ENCODE peak calls at places on chromosomes 3 and 15, in four cellular contexts. Q is T-helper 2 cell, G is nucleus accumbens, X is HTR-8/SVneo. V is an unnamed sample.

GRCh38 chr15:101676965-101677364 is 24.8 kb upstream of the TM2D3 start:
- DNase-seq in G (no peak), X (no peak), Q (no peak), V (no peak)

GRCh38 chr3:69998759-69999158 is 774 bp upstream of the SAMMSON start:
- DNase-seq in G (no peak), X (no peak), Q (no peak), V (peak; percentile 40)

GRCh38 chr3:4949004-4949403 is 30.2 kb upstream of the BHLHE40 start:
- DNase-seq in X (no peak), G (no peak), Q (no peak), V (no peak)

GRCh38 chr3:152909180-152909883 is 74.4 kb downstream of the P2RY1 start:
- DNase-seq in G (no peak), Q (no peak), X (no peak), V (peak; percentile 19)

GRCh38 chr15:100687532-100688215 is 85.3 kb downstream of the ASB7 start:
- DNase-seq in Q (no peak), X (peak; percentile 31), G (no peak), V (no peak)

GRCh38 chr3:81425198-81425868 is 336.1 kb downstream of the GBE1 start:
- DNase-seq in X (no peak), Q (no peak), G (no peak), V (peak; percentile 59)

GRCh38 chr3:122377975-122378374 is 5.1 kb downstream of the MIX23 start:
- DNase-seq in X (no peak), G (no peak), Q (no peak), V (no peak)

GRCh38 chr3:99768126-99768525 is 49.5 kb upstream of the CMSS1 start:
- DNase-seq in G (no peak), Q (no peak), X (no peak), V (no peak)

GRCh38 chr3:126515066-126515706 is 2.4 kb downstream of the UROC1 start:
- DNase-seq in X (no peak), G (no peak), Q (no peak), V (no peak)

GRCh38 chr15:68843425-68844311 is 23.0 kb upstream of the ANP32A start:
- DNase-seq in G (no peak), Q (no peak), X (peak; percentile 15), V (peak; percentile 47)

GRCh38 chr3:73614385-73614784 is 10.4 kb downstream of the PDZRN3 start:
- DNase-seq in X (no peak), G (no peak), Q (no peak), V (no peak)

GRCh38 chr3:165835431-165835830 is 1.8 kb downstream of the BCHE start:
- DNase-seq in G (no peak), Q (no peak), X (no peak), V (no peak)

GRCh38 chr3:69463546-69463945 is 77.7 kb upstream of the FRMD4B start:
- DNase-seq in Q (no peak), X (no peak), G (no peak), V (no peak)

V was measured in A673.